ENCODE peak calls at places on chromosomes 3 and 15, in six cellular contexts. B, F, J, I, X and G are unnamed samples.

GRCh38 chr15:25683415-25683814 is 179.7 kb downstream of the ATP10A start:
- DNase-seq in X (no peak), F (no peak), B (no peak), I (no peak), J (no peak), G (no peak)

GRCh38 chr3:71578045-71578730 is 5.3 kb downstream of the FOXP1 start:
- DNase-seq in X (no peak), F (no peak), B (peak; percentile 14), J (no peak), I (no peak), G (no peak)

GRCh38 chr3:123338620-123339061 is 110.2 kb downstream of the ADCY5 start:
- DNase-seq in I (no peak), J (no peak), B (no peak), X (no peak), F (no peak), G (no peak)

GRCh38 chr3:11969986-11970385 is 34.2 kb upstream of the SYN2 start:
- DNase-seq in I (no peak), X (no peak), J (no peak), B (no peak), F (no peak), G (no peak)

GRCh38 chr15:98727115-98728040 is 79.0 kb downstream of the IGF1R start:
- DNase-seq in I (no peak), F (no peak), J (peak; percentile 97), B (peak; percentile 96), X (no peak), G (peak; percentile 97)

GRCh38 chr15:24766511-24767133 is 91.0 kb downstream of the NPAP1 start:
- DNase-seq in B (no peak), X (no peak), F (no peak), I (no peak), J (no peak), G (no peak)

GRCh38 chr3:15148614-15149013 is 49.7 kb upstream of the RBSN start:
- DNase-seq in X (no peak), J (peak; percentile 37), I (no peak), B (no peak), F (no peak), G (no peak)

GRCh38 chr3:8953336-8953735 is 9.9 kb downstream of the RAD18 start:
- DNase-seq in J (no peak), I (no peak), X (no peak), B (no peak), F (no peak), G (no peak)

GRCh38 chr15:91627473-91628309 is 225.8 kb upstream of the SLCO3A1 start:
- DNase-seq in F (no peak), I (no peak), X (no peak), B (no peak), J (peak; percentile 44), G (peak; percentile 62)

GRCh38 chr3:119420196-119420595 is 43.2 kb downstream of the TMEM39A start:
- DNase-seq in I (no peak), F (no peak), J (no peak), B (no peak), X (no peak), G (no peak)

GRCh38 chr15:57503051-57503702 is 88.5 kb upstream of the MYZAP start:
- DNase-seq in X (no peak), F (no peak), I (no peak), B (peak; percentile 10), J (peak; percentile 52), G (no peak)

GRCh38 chr3:59425942-59426341 is 376.1 kb upstream of the CFAP20DC start:
- DNase-seq in F (no peak), B (no peak), I (no peak), J (no peak), X (no peak), G (no peak)

GRCh38 chr3:127261925-127262324 is 25.9 kb downstream of the PRR20G start:
- DNase-seq in B (no peak), I (no peak), J (no peak), F (no peak), X (no peak), G (no peak)

GRCh38 chr15:80750591-80750990 is 28.6 kb upstream of the CEMIP start:
- DNase-seq in B (no peak), J (no peak), I (no peak), F (no peak), X (no peak), G (no peak)

GRCh38 chr15:89419370-89419984 is 76.9 kb downstream of the RHCG start:
- DNase-seq in F (no peak), B (peak; percentile 44), I (no peak), J (peak; percentile 39), X (no peak), G (peak; percentile 70)

GRCh38 chr15:47384316-47384715 is 333.0 kb upstream of the SEMA6D start:
- DNase-seq in B (peak; percentile 91), I (no peak), F (no peak), X (no peak), J (peak; percentile 62), G (peak; percentile 91)

GRCh38 chr3:151382671-151383070 is 1.9 kb downstream of the P2RY12 start:
- DNase-seq in J (no peak), I (no peak), F (no peak), X (no peak), B (no peak), G (no peak)